ENCODE peak calls at places on chromosomes 1 and 21, in ten cellular contexts. C is AG09309, B is sigmoid colon, Z is OCI-LY7, G is AG04450, L is cardiac fibroblast, Y is brain microvascular endothelial cell, U is GM23338, F is BE2C, S is foreskin fibroblast. D is an unnamed sample.

GRCh38 chr1:169739980-169740379 is 6.1 kb upstream of the SELE start:
- DNase-seq in C (no peak), B (no peak), Z (no peak), G (no peak), L (peak), Y (peak), U (no peak), F (no peak), S (no peak), D (no peak)

GRCh38 chr1:25895365-25895990 is 10.7 kb downstream of the STMN1 start:
- DNase-seq in C (peak), B (peak), Z (peak), G (peak), L (peak), Y (peak), U (peak), F (peak), S (peak), D (peak)

GRCh38 chr1:167278497-167278896 is 57.8 kb downstream of the POU2F1 start:
- DNase-seq in C (no peak), B (no peak), Z (no peak), G (no peak), L (no peak), Y (no peak), U (no peak), F (no peak), S (no peak), D (peak)

GRCh38 chr21:42002421-42002958 is 7.7 kb downstream of the ZBTB21 start:
- DNase-seq in C (peak), B (no peak), Z (no peak), G (peak), L (peak), Y (peak), U (no peak), F (no peak), S (peak), D (peak)

GRCh38 chr1:66343569-66344325 is 190.2 kb upstream of the SGIP1 start:
- DNase-seq in C (no peak), B (no peak), Z (no peak), G (no peak), L (peak), Y (no peak), U (no peak), F (no peak), S (no peak), D (no peak)

GRCh38 chr1:6544831-6545230 is 9.5 kb downstream of the NOL9 start:
- DNase-seq in C (no peak), B (no peak), Z (no peak), G (no peak), L (peak), Y (peak), U (no peak), F (no peak), S (peak), D (peak)

GRCh38 chr1:183630748-183631147 is 4.8 kb downstream of the ARPC5 start:
- DNase-seq in C (peak), B (no peak), Z (no peak), G (no peak), L (peak), Y (no peak), U (no peak), F (no peak), S (no peak), D (no peak)

GRCh38 chr1:56958526-56958925 is 7.3 kb downstream of the C8B start:
- DNase-seq in C (peak), B (no peak), Z (no peak), G (no peak), L (peak), Y (peak), U (no peak), F (peak), S (peak), D (peak)

GRCh38 chr1:92536593-92537332 is 50.0 kb upstream of the GFI1 start:
- DNase-seq in C (no peak), B (no peak), Z (no peak), G (no peak), L (peak), Y (peak), U (no peak), F (no peak), S (no peak), D (peak)

GRCh38 chr1:158169105-158169504 is 11.6 kb upstream of the CD1D start:
- DNase-seq in C (no peak), B (no peak), Z (no peak), G (no peak), L (no peak), Y (no peak), U (no peak), F (no peak), S (no peak), D (peak)

GRCh38 chr21:41460578-41461527 is 34.8 kb downstream of the MX1 start:
- DNase-seq in C (peak), B (peak), Z (peak), G (peak), L (peak), Y (peak), U (peak), F (no peak), S (peak), D (peak)

GRCh38 chr1:9152535-9152934 is 23.6 kb upstream of the GPR157 start:
- DNase-seq in C (no peak), B (no peak), Z (no peak), G (no peak), L (no peak), Y (no peak), U (no peak), F (no peak), S (no peak), D (no peak)

GRCh38 chr21:39000496-39000895 is 182.8 kb downstream of the PSMG1 start:
- DNase-seq in C (no peak), B (no peak), Z (no peak), G (no peak), L (peak), Y (no peak), U (no peak), F (no peak), S (no peak), D (peak)

GRCh38 chr1:32992489-32993214 is 28.0 kb upstream of the RNF19B start:
- DNase-seq in C (peak), B (peak), Z (peak), G (no peak), L (peak), Y (peak), U (peak), F (peak), S (peak), D (peak)

GRCh38 chr1:173478099-173478555 is 992 bp downstream of the PRDX6 start:
- DNase-seq in C (peak), B (peak), Z (no peak), G (no peak), L (peak), Y (peak), U (peak), F (no peak), S (peak), D (peak)

GRCh38 chr1:50973875-50974617 is 4.0 kb downstream of the CDKN2C start:
- DNase-seq in C (no peak), B (no peak), Z (no peak), G (no peak), L (no peak), Y (no peak), U (peak), F (peak), S (no peak), D (no peak)

GRCh38 chr1:28509705-28510349 is 4.0 kb downstream of the RCC1 start:
- DNase-seq in C (no peak), B (no peak), Z (peak), G (no peak), L (peak), Y (no peak), U (no peak), F (no peak), S (no peak), D (no peak)

GRCh38 chr21:22225299-22225698 is 1227.1 kb downstream of the NCAM2 start:
- DNase-seq in C (no peak), B (no peak), Z (no peak), G (no peak), L (no peak), Y (no peak), U (no peak), F (no peak), S (no peak), D (no peak)

GRCh38 chr1:192763756-192764155 is 45.1 kb upstream of the RGS2 start:
- DNase-seq in C (peak), B (no peak), Z (no peak), G (peak), L (peak), Y (peak), U (no peak), F (no peak), S (peak), D (no peak)

GRCh38 chr1:36962991-36963390 is 71.3 kb downstream of the GRIK3 start:
- DNase-seq in C (no peak), B (no peak), Z (no peak), G (no peak), L (no peak), Y (no peak), U (no peak), F (no peak), S (no peak), D (no peak)

DNA sequence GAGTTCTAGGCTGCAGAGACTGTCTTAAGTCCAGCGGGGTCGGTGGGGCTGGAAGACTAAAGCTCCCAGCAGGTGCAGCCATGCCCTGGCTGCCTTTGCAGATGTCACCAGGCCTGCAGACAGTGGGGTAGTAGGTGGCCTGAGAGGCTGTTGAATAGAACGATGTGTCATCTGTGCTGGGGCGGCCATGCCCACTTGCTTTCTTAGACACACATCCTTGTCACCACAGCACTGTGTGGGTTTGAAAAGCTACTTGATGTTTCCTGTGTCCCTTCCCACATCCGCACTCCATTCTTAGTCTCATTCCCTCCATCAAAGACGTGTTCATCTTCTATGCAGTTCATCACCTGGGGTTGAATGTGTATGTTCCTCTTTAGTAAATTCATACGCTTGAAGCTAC is 184.5 kb upstream of the TMEM51 start:
- DNase-seq in C (no peak), B (no peak), Z (no peak), G (no peak), L (no peak), Y (no peak), U (no peak), F (no peak), S (no peak), D (no peak)
- H3K4me3 ChIP-seq in C (no peak), B (no peak), Z (no peak), G (no peak), L (no peak), Y (no peak), U (no peak), F (no peak), S (no peak), D (no peak)

GRCh38 chr1:94980909-94981252 is 54.0 kb upstream of the CNN3 start:
- DNase-seq in C (no peak), B (no peak), Z (no peak), G (no peak), L (no peak), Y (no peak), U (no peak), F (no peak), S (no peak), D (no peak)

GRCh38 chr1:94978401-94978800 is 51.5 kb upstream of the CNN3 start:
- DNase-seq in C (no peak), B (no peak), Z (no peak), G (no peak), L (no peak), Y (no peak), U (no peak), F (no peak), S (no peak), D (no peak)

GRCh38 chr1:94979126-94979525 is 52.2 kb upstream of the CNN3 start:
- DNase-seq in C (no peak), B (no peak), Z (peak), G (no peak), L (no peak), Y (no peak), U (no peak), F (no peak), S (no peak), D (no peak)

GRCh38 chr1:94981574-94981973 is 54.7 kb upstream of the CNN3 start:
- DNase-seq in C (no peak), B (no peak), Z (no peak), G (no peak), L (no peak), Y (no peak), U (no peak), F (no peak), S (no peak), D (no peak)

GRCh38 chr1:94980049-94980908 is 53.4 kb upstream of the CNN3 start:
- DNase-seq in C (no peak), B (no peak), Z (no peak), G (no peak), L (no peak), Y (no peak), U (no peak), F (peak), S (peak), D (no peak)
- TF ChIP-seq CTCF in C (no peak), B (no peak), Z (no peak), G (no peak), L (no peak), Y (no peak), U (no peak), F (no peak), S (no peak), D (no peak)

GRCh38 chr1:159707473-159707872 is 6.9 kb downstream of the CRP start:
- DNase-seq in C (no peak), B (no peak), Z (no peak), G (no peak), L (no peak), Y (no peak), U (no peak), F (no peak), S (no peak), D (no peak)
- H3K4me3 ChIP-seq in C (no peak), B (no peak), Z (no peak), G (no peak), L (no peak), Y (no peak), U (no peak), F (no peak), S (no peak), D (no peak)

GRCh38 chr1:63082754-63083153 is 239.6 kb upstream of the FOXD3 start:
- DNase-seq in C (no peak), B (no peak), Z (no peak), G (no peak), L (no peak), Y (no peak), U (no peak), F (no peak), S (no peak), D (no peak)

GRCh38 chr1:63087966-63088365 is 234.4 kb upstream of the FOXD3 start:
- DNase-seq in C (no peak), B (no peak), Z (no peak), G (no peak), L (no peak), Y (peak), U (peak), F (peak), S (peak), D (no peak)
- TF ChIP-seq CTCF in C (no peak), B (no peak), Z (no peak), G (peak), L (no peak), Y (peak), U (no peak), F (peak), S (no peak), D (no peak)

GRCh38 chr1:87132664-87133000 is 196.0 kb upstream of the LMO4 start:
- DNase-seq in C (no peak), B (no peak), Z (no peak), G (no peak), L (no peak), Y (no peak), U (peak), F (no peak), S (no peak), D (no peak)
- H3K4me3 ChIP-seq in C (no peak), B (peak), Z (no peak), G (no peak), L (no peak), Y (peak), U (peak), F (no peak), S (no peak), D (no peak)